ENCODE peak calls at places on chromosomes 12 and 14, in six cellular contexts. A is colonic mucosa, B is K562, N is IMR-90, O is HepG2, M is ovary. E is an unnamed sample.

GRCh38 chr14:77641207-77641533 is 24.7 kb upstream of the SPTLC2 start:
- DNase-seq in A (peak), B (no peak), N (no peak), O (no peak), M (no peak), E (no peak)

GRCh38 chr12:109600481-109600880 is 26.9 kb downstream of the MVK start:
- DNase-seq in A (no peak), B (no peak), N (no peak), O (no peak), M (no peak), E (no peak)

GRCh38 chr12:12441891-12442461 is 85.1 kb downstream of the BORCS5 start:
- DNase-seq in A (no peak), B (no peak), N (peak), O (no peak), M (no peak), E (no peak)

GRCh38 chr12:109178532-109178931 is 62.1 kb downstream of the ACACB start:
- DNase-seq in A (no peak), B (no peak), N (no peak), O (no peak), M (no peak), E (no peak)

GRCh38 chr12:114954626-114955025 is 270.7 kb upstream of the TBX3 start:
- DNase-seq in A (no peak), B (no peak), N (no peak), O (no peak), M (no peak), E (no peak)

GRCh38 chr12:68109444-68110217 is 49.9 kb downstream of the IFNG start:
- DNase-seq in A (no peak), B (no peak), N (no peak), O (no peak), M (no peak), E (no peak)

GRCh38 chr12:32379213-32379612 is 20.1 kb upstream of the FGD4 start:
- DNase-seq in A (no peak), B (no peak), N (no peak), O (no peak), M (no peak), E (no peak)

GRCh38 chr12:123337053-123337452 is 27.6 kb downstream of the SBNO1 start:
- DNase-seq in A (no peak), B (no peak), N (no peak), O (no peak), M (no peak), E (no peak)

GRCh38 chr12:100468126-100468525 is 5.5 kb upstream of the NR1H4 start:
- DNase-seq in A (no peak), B (no peak), N (no peak), O (no peak), M (no peak), E (no peak)

GRCh38 chr14:32706672-32707071 is 232.0 kb upstream of the NPAS3 start:
- DNase-seq in A (no peak), B (no peak), N (no peak), O (no peak), M (no peak), E (no peak)

GRCh38 chr12:110679201-110679600 is 9.7 kb downstream of the HVCN1 start:
- DNase-seq in A (no peak), B (no peak), N (no peak), O (no peak), M (no peak), E (no peak)

GRCh38 chr14:71620401-71620800 is 311.8 kb upstream of the RGS6 start:
- DNase-seq in A (no peak), B (no peak), N (peak), O (no peak), M (no peak), E (no peak)

GRCh38 chr12:49365542-49365941 is 1.7 kb upstream of the SPATS2 start:
- DNase-seq in A (no peak), B (peak), N (peak), O (no peak), M (no peak), E (no peak)

GRCh38 chr14:94113490-94113889 is 3.0 kb downstream of the IFI27 start:
- DNase-seq in A (peak), B (no peak), N (peak), O (no peak), M (no peak), E (no peak)

GRCh38 chr12:6038160-6038559 is 86.3 kb downstream of the VWF start:
- DNase-seq in A (peak), B (peak), N (peak), O (peak), M (no peak), E (peak)

GRCh38 chr14:35826952-35827416 is 846 bp downstream of the BRMS1L start:
- DNase-seq in A (no peak), B (no peak), N (no peak), O (no peak), M (no peak), E (no peak)

GRCh38 chr12:105915997-105916697 is 222.6 kb downstream of the NUAK1 start:
- DNase-seq in A (no peak), B (no peak), N (peak), O (no peak), M (no peak), E (no peak)

GRCh38 chr12:29581641-29582040 is 84.2 kb upstream of the OVCH1 start:
- DNase-seq in A (no peak), B (no peak), N (peak), O (no peak), M (no peak), E (no peak)

GRCh38 chr12:99706736-99707473 is 59.4 kb downstream of the GARIN6 start:
- DNase-seq in A (no peak), B (no peak), N (no peak), O (no peak), M (no peak), E (no peak)

GRCh38 chr14:69812725-69813124 is 15.7 kb upstream of the SLC10A1 start:
- DNase-seq in A (no peak), B (no peak), N (no peak), O (peak), M (no peak), E (peak)

GRCh38 chr14:105860615-105861580 is 334.5 kb downstream of the TMEM121 start:
- DNase-seq in A (no peak), B (no peak), N (no peak), O (no peak), M (peak), E (no peak)

GRCh38 chr14:105682956-105683570 is 156.7 kb downstream of the TMEM121 start:
- DNase-seq in A (no peak), B (no peak), N (no peak), O (no peak), M (no peak), E (no peak)

GRCh38 chr12:130041983-130042812 is 120.1 kb upstream of the FZD10 start:
- DNase-seq in A (peak), B (peak), N (no peak), O (no peak), M (peak), E (peak)

GRCh38 chr12:65934480-65935115 is 110.3 kb downstream of the HMGA2 start:
- DNase-seq in A (no peak), B (no peak), N (no peak), O (no peak), M (no peak), E (no peak)

GRCh38 chr12:95201056-95201670 is 16.1 kb downstream of the FGD6 start:
- DNase-seq in A (peak), B (no peak), N (peak), O (no peak), M (no peak), E (no peak)

DNA sequence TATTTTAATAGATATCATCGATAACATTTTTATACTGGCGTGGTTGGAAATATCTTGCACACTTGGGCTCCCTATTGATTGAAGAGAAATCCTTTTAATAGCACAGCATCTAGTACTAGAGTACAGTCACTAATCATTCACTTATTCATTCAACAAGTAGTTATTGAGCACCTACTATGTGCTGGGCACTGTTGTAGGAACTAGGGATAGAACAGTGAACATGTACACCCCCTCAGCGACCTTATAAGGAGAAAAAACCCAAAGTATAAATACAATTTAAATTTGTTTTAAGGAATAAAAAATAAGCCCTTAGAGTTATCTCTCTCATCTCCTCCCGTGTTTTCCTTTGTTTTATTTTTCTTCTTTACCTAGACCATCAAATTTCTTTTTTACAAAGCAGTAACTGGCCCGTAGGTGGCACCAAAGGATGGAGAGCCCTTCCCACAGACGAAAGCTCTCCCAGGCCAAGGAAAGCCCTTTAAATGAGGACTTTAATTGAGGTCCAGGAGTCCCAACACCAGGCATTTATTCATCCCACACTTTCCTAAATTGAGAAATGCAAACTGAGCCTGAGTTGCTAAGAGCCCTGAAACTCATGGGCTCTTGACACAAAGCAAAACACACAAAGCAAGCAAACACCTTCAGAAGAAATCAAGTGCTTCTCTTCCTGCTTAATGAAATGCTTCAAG is 29.0 kb downstream of the PEBP1 start:
- DNase-seq in A (no peak), B (peak), N (peak), O (peak), M (no peak), E (peak)
- TF ChIP-seq CTCF in A (no peak), B (peak), N (peak), O (peak), M (no peak), E (peak)

DNA sequence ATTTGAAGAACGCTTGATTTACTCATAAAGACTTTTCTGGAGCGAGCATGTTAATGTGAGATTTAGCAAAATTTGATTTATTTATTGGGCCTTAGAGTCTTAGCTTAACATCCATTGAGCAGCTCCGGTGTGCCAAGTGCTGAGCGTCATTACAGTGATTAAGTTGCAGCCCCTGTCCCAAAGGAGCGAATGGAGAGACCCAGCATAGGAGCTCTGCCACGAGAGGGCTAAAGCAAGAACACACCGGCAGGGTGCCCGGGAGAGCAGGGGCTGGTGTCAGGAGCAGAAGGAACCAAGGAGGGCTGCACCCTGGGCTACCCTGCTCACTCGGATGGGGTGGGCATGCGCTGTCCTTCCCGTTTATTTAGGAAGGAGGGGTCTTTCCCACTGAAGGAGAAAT is 50.6 kb downstream of the PPP2R5C start:
- DNase-seq in A (no peak), B (no peak), N (no peak), O (no peak), M (no peak), E (no peak)
- H3K27ac ChIP-seq in A (peak), B (no peak), N (no peak), O (no peak), M (no peak), E (no peak)

GRCh38 chr12:770474-770873 is 18.1 kb downstream of the WNK1 start:
- DNase-seq in A (no peak), B (no peak), N (no peak), O (no peak), M (no peak), E (no peak)
- TF ChIP-seq CTCF in A (no peak), B (no peak), N (no peak), O (no peak), M (no peak), E (no peak)

DNA sequence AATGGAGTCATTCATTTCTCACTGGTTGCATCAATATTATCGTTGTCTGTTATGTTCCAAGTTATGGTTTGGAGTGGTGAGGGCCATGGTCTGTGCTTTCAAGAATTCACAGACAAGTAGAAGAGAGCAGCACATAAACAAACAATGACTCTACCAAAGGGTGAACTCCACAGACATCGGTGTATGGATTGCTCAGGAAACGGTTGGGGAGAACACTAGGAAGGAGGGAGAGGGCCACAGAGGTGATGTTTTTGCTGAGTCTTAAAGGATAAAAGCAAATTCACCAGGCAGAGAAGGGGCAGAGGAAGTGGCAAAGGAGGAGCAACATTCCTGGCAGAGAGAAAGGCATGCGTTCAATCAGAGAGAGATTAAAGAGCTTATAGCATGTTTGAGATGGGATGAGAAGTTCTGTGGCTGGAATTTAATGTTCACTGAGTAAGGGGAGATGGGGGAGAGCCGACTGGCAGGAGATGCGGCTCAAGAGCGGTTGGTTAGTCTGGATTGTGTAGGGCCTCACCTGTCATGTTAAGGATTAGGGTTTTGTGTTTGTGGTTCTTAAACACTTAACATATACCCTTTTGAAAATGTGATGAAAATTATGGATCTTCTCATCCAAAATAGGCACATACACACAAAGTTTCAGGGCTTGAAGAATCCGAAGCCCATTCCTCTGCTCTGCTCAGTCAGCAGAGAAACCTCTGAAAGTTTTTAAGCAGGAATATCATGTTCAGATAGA is 42.3 kb upstream of the FRMD6 start:
- DNase-seq in A (no peak), B (no peak), N (peak), O (no peak), M (no peak), E (no peak)
- H3K27ac ChIP-seq in A (no peak), B (no peak), N (no peak), O (no peak), M (no peak), E (no peak)

GRCh38 chr12:26719852-26720251 is 113.1 kb downstream of the ITPR2 start:
- DNase-seq in A (no peak), B (no peak), N (no peak), O (no peak), M (no peak), E (no peak)
- TF ChIP-seq CTCF in A (no peak), B (no peak), N (peak), O (no peak), M (no peak), E (no peak)

DNA sequence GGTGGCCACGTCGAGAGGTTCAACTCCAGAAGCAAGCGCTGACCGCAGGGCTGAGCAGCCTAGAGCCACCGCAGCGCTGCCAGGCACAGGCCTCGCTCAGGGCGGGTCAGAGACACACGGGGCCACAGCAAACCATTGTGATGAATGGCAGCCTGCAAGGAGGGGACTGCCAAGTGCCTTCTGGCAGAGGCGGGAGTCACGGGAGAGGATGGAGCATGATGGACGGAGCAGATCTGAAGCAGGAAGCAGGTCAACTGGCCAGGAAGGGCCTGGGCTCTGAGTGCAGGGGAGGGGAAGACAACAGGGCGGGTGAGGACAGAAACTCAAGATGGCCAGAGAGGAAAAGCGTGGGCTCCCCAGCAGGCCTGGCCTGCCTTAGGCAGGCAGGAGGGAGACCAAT is 49.8 kb downstream of the CDC42BPB start:
- DNase-seq in A (no peak), B (no peak), N (no peak), O (no peak), M (no peak), E (no peak)
- H3K27ac ChIP-seq in A (no peak), B (no peak), N (no peak), O (no peak), M (no peak), E (no peak)